ENCODE peak calls at places on chromosomes 16 and 17, in nine cellular contexts. One of them, this sample, is unnamed.

GRCh38 chr17:72422505-72423285 is 301.9 kb downstream of the SOX9 start:
- DNase-seq in OCI-LY7: peak; percentile 3
- DNase-seq in ovary: no peak
- DNase-seq in endothelial cell: no peak
- DNase-seq in cardiac fibroblast: peak; percentile 88
- DNase-seq in breast epithelium: peak; percentile 65
- DNase-seq in SK-N-SH: peak; percentile 71
- DNase-seq in MM.1S: peak; percentile 87
- DNase-seq in nephron progenitor cell: peak; percentile 47
- DNase-seq in this sample: peak; percentile 64

GRCh38 chr17:63701477-63702222 is 1.7 kb upstream of the LIMD2 start:
- DNase-seq in OCI-LY7: peak; percentile 78
- DNase-seq in ovary: no peak
- DNase-seq in endothelial cell: no peak
- DNase-seq in cardiac fibroblast: no peak
- DNase-seq in breast epithelium: no peak
- DNase-seq in SK-N-SH: no peak
- DNase-seq in MM.1S: no peak
- DNase-seq in nephron progenitor cell: no peak
- DNase-seq in this sample: peak; percentile 74

GRCh38 chr17:13194887-13195286 is 177.1 kb upstream of the ELAC2 start:
- DNase-seq in OCI-LY7: no peak
- DNase-seq in ovary: no peak
- DNase-seq in endothelial cell: no peak
- DNase-seq in cardiac fibroblast: no peak
- DNase-seq in breast epithelium: no peak
- DNase-seq in SK-N-SH: no peak
- DNase-seq in MM.1S: no peak
- DNase-seq in nephron progenitor cell: peak; percentile 29
- DNase-seq in this sample: no peak

GRCh38 chr17:59837362-59838195 is 55.2 kb downstream of the TUBD1 start:
- DNase-seq in OCI-LY7: peak; percentile 91
- DNase-seq in ovary: no peak
- DNase-seq in endothelial cell: peak; percentile 52
- DNase-seq in cardiac fibroblast: peak; percentile 100
- DNase-seq in breast epithelium: peak; percentile 65
- DNase-seq in SK-N-SH: no peak
- DNase-seq in MM.1S: no peak
- DNase-seq in nephron progenitor cell: peak; percentile 13
- DNase-seq in this sample: peak; percentile 74

GRCh38 chr17:76485569-76485968 is 15.7 kb downstream of the RHBDF2 start:
- DNase-seq in OCI-LY7: peak; percentile 73
- DNase-seq in ovary: no peak
- DNase-seq in endothelial cell: peak; percentile 27
- DNase-seq in cardiac fibroblast: peak; percentile 65
- DNase-seq in breast epithelium: no peak
- DNase-seq in SK-N-SH: no peak
- DNase-seq in MM.1S: peak; percentile 55
- DNase-seq in nephron progenitor cell: no peak
- DNase-seq in this sample: no peak

GRCh38 chr16:66275795-66276428 is 90.6 kb upstream of the CDH5 start:
- DNase-seq in OCI-LY7: peak; percentile 23
- DNase-seq in ovary: no peak
- DNase-seq in endothelial cell: peak; percentile 77
- DNase-seq in cardiac fibroblast: peak; percentile 87
- DNase-seq in breast epithelium: no peak
- DNase-seq in SK-N-SH: peak; percentile 55
- DNase-seq in MM.1S: peak; percentile 48
- DNase-seq in nephron progenitor cell: peak; percentile 47
- DNase-seq in this sample: peak; percentile 32

GRCh38 chr17:80768936-80769335 is 222.7 kb upstream of the CHMP6 start:
- DNase-seq in OCI-LY7: no peak
- DNase-seq in ovary: no peak
- DNase-seq in endothelial cell: no peak
- DNase-seq in cardiac fibroblast: no peak
- DNase-seq in breast epithelium: no peak
- DNase-seq in SK-N-SH: no peak
- DNase-seq in MM.1S: no peak
- DNase-seq in nephron progenitor cell: no peak
- DNase-seq in this sample: no peak

GRCh38 chr16:27538508-27538907 is 11.2 kb downstream of the GTF3C1 start:
- DNase-seq in OCI-LY7: no peak
- DNase-seq in ovary: no peak
- DNase-seq in endothelial cell: peak; percentile 46
- DNase-seq in cardiac fibroblast: no peak
- DNase-seq in breast epithelium: no peak
- DNase-seq in SK-N-SH: no peak
- DNase-seq in MM.1S: no peak
- DNase-seq in nephron progenitor cell: no peak
- DNase-seq in this sample: no peak

GRCh38 chr17:39767147-39767546 is 29.4 kb downstream of the GRB7 start:
- DNase-seq in OCI-LY7: no peak
- DNase-seq in ovary: no peak
- DNase-seq in endothelial cell: no peak
- DNase-seq in cardiac fibroblast: no peak
- DNase-seq in breast epithelium: no peak
- DNase-seq in SK-N-SH: no peak
- DNase-seq in MM.1S: no peak
- DNase-seq in nephron progenitor cell: no peak
- DNase-seq in this sample: peak; percentile 45

GRCh38 chr17:2400474-2400866 is 390 bp downstream of the MNT start:
- DNase-seq in OCI-LY7: peak; percentile 79
- DNase-seq in ovary: peak; percentile 76
- DNase-seq in endothelial cell: peak; percentile 68
- DNase-seq in cardiac fibroblast: peak; percentile 52
- DNase-seq in breast epithelium: no peak
- DNase-seq in SK-N-SH: peak; percentile 51
- DNase-seq in MM.1S: peak; percentile 68
- DNase-seq in nephron progenitor cell: peak; percentile 65
- DNase-seq in this sample: no peak

GRCh38 chr17:2398655-2399571 is 1.9 kb downstream of the MNT start:
- DNase-seq in OCI-LY7: peak; percentile 25
- DNase-seq in ovary: peak; percentile 82
- DNase-seq in endothelial cell: peak; percentile 52
- DNase-seq in cardiac fibroblast: peak; percentile 82
- DNase-seq in breast epithelium: no peak
- DNase-seq in SK-N-SH: peak; percentile 59
- DNase-seq in MM.1S: peak; percentile 43
- DNase-seq in nephron progenitor cell: no peak
- DNase-seq in this sample: no peak

GRCh38 chr17:2400877-2401425 is at the start of gene MNT:
- DNase-seq in OCI-LY7: peak; percentile 95
- DNase-seq in ovary: peak; percentile 96
- DNase-seq in endothelial cell: peak; percentile 94
- DNase-seq in cardiac fibroblast: peak; percentile 94
- DNase-seq in breast epithelium: peak; percentile 95
- DNase-seq in SK-N-SH: peak; percentile 94
- DNase-seq in MM.1S: peak; percentile 94
- DNase-seq in nephron progenitor cell: peak; percentile 90
- DNase-seq in this sample: peak; percentile 93

GRCh38 chr17:2398188-2398587 is 2.7 kb downstream of the MNT start:
- DNase-seq in OCI-LY7: no peak
- DNase-seq in ovary: no peak
- DNase-seq in endothelial cell: no peak
- DNase-seq in cardiac fibroblast: no peak
- DNase-seq in breast epithelium: no peak
- DNase-seq in SK-N-SH: no peak
- DNase-seq in MM.1S: no peak
- DNase-seq in nephron progenitor cell: no peak
- DNase-seq in this sample: no peak

DNA sequence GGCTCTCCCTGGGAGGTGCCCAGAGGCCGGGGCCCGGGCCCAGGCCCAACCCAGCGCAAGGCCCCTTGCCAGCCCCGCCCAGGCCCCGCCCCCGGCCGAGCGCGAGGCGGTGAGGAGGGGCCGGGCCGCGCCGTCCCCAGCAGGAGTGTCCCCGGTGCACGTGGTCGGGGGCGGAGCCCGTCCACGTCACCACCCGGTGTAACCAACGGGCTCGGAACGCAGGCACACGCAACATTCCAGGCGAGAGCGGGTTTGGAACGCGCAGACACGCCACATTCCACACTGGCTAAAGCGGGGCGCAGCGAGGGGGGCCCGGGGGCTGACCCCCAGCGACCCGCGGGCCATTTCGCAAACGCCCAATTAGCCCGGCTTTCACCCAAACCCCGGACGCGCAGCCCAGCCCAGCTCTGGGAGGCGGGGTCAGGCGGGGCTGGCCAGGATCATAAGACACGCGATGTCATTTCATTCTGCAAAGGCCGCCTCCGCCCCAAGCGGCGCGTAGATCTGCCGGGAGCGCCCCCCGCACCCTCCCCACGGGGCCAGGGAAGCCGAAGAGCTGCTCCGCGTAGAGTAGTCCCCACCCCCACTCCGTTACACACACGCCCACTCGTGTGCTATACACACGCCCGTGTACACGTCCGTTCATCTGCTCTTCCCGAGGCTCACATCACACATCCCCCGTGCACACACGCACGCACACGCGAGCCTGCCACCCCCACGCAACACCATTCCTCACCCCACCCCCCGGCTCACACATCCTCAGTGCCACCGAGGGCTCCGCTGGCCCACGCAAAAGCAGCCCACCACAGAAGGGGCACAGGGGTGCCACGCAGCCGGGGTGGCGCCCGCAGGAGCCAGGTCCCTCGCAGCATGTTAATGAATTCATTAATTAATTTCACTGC is 1.0 kb downstream of the MNT start:
- DNase-seq in OCI-LY7: peak; percentile 94
- DNase-seq in ovary: peak; percentile 97
- DNase-seq in endothelial cell: peak; percentile 97
- DNase-seq in cardiac fibroblast: peak; percentile 95
- DNase-seq in breast epithelium: peak; percentile 96
- DNase-seq in SK-N-SH: peak; percentile 93
- DNase-seq in MM.1S: peak; percentile 97
- DNase-seq in nephron progenitor cell: peak; percentile 95
- DNase-seq in this sample: peak; percentile 93
- TF ChIP-seq CTCF in OCI-LY7: no peak
- TF ChIP-seq CTCF in ovary: no peak
- TF ChIP-seq CTCF in endothelial cell: peak; percentile 1
- TF ChIP-seq CTCF in cardiac fibroblast: no peak
- TF ChIP-seq CTCF in breast epithelium: no peak
- TF ChIP-seq CTCF in SK-N-SH: no peak
- TF ChIP-seq CTCF in MM.1S: no peak
- TF ChIP-seq CTCF in nephron progenitor cell: no peak
- TF ChIP-seq CTCF in this sample: no peak

GRCh38 chr17:32461498-32461852 is 17.2 kb downstream of the PSMD11 start:
- DNase-seq in OCI-LY7: no peak
- DNase-seq in ovary: no peak
- DNase-seq in endothelial cell: no peak
- DNase-seq in cardiac fibroblast: no peak
- DNase-seq in breast epithelium: no peak
- DNase-seq in SK-N-SH: no peak
- DNase-seq in MM.1S: no peak
- DNase-seq in nephron progenitor cell: no peak
- DNase-seq in this sample: no peak

GRCh38 chr17:32463304-32463703 is 19.0 kb downstream of the PSMD11 start:
- DNase-seq in OCI-LY7: no peak
- DNase-seq in ovary: no peak
- DNase-seq in endothelial cell: no peak
- DNase-seq in cardiac fibroblast: no peak
- DNase-seq in breast epithelium: no peak
- DNase-seq in SK-N-SH: no peak
- DNase-seq in MM.1S: no peak
- DNase-seq in nephron progenitor cell: no peak
- DNase-seq in this sample: no peak

GRCh38 chr17:32458367-32458766 is 14.1 kb downstream of the PSMD11 start:
- DNase-seq in OCI-LY7: no peak
- DNase-seq in ovary: no peak
- DNase-seq in endothelial cell: no peak
- DNase-seq in cardiac fibroblast: no peak
- DNase-seq in breast epithelium: no peak
- DNase-seq in SK-N-SH: no peak
- DNase-seq in MM.1S: no peak
- DNase-seq in nephron progenitor cell: no peak
- DNase-seq in this sample: no peak

GRCh38 chr17:32460054-32460453 is 15.7 kb downstream of the PSMD11 start:
- DNase-seq in OCI-LY7: no peak
- DNase-seq in ovary: no peak
- DNase-seq in endothelial cell: no peak
- DNase-seq in cardiac fibroblast: no peak
- DNase-seq in breast epithelium: no peak
- DNase-seq in SK-N-SH: no peak
- DNase-seq in MM.1S: no peak
- DNase-seq in nephron progenitor cell: no peak
- DNase-seq in this sample: no peak

DNA sequence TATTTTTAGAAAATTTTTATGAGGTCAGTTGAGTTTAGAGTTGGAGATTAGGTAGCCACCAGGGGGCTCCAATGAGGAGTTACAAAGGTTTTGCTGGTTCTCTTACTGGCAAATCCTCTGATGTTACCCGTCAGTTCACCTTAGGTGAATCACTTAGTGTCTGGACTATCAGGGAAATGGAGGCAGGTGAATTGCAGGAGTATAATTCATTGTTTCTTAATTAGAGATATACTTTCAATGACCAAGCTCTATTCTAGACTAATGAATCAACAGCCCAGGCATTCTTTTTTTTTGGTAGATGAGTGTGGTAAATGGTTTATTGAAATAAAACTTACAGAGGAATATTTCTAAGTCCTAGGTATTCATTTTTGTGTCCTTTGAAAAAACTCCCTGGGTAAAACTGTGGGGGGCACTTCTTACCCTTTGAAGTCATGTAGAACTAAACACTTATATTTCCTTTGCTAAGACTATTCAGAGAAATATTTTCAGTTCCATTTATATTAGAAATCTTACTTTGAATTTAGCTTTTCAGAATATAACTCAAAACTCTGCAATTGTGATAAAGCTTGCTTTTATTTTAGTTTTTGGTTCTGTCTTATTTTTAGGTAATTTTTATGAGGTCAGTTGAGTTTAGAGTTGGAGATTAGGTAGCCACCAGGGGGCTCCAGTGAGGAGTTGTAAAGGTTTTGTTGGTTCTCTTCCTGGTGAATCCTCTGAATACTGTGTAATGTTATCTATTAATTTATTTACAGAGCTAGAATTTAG is 17.7 kb downstream of the PSMD11 start:
- DNase-seq in OCI-LY7: peak; percentile 66
- DNase-seq in ovary: peak; percentile 56
- DNase-seq in endothelial cell: peak; percentile 69
- DNase-seq in cardiac fibroblast: peak; percentile 82
- DNase-seq in breast epithelium: no peak
- DNase-seq in SK-N-SH: peak; percentile 52
- DNase-seq in MM.1S: peak; percentile 67
- DNase-seq in nephron progenitor cell: peak; percentile 74
- DNase-seq in this sample: no peak
- TF ChIP-seq CTCF in OCI-LY7: peak; percentile 78
- TF ChIP-seq CTCF in ovary: peak; percentile 46
- TF ChIP-seq CTCF in endothelial cell: peak; percentile 53
- TF ChIP-seq CTCF in cardiac fibroblast: peak; percentile 66
- TF ChIP-seq CTCF in breast epithelium: peak; percentile 21
- TF ChIP-seq CTCF in SK-N-SH: peak; percentile 72
- TF ChIP-seq CTCF in MM.1S: peak; percentile 69
- TF ChIP-seq CTCF in nephron progenitor cell: peak; percentile 54
- TF ChIP-seq CTCF in this sample: peak; percentile 43

GRCh38 chr16:85917012-85917411 is 18.1 kb downstream of the IRF8 start:
- DNase-seq in OCI-LY7: no peak
- DNase-seq in ovary: no peak
- DNase-seq in endothelial cell: no peak
- DNase-seq in cardiac fibroblast: no peak
- DNase-seq in breast epithelium: no peak
- DNase-seq in SK-N-SH: no peak
- DNase-seq in MM.1S: no peak
- DNase-seq in nephron progenitor cell: no peak
- DNase-seq in this sample: no peak
- TF ChIP-seq CTCF in OCI-LY7: peak; percentile 81
- TF ChIP-seq CTCF in ovary: no peak
- TF ChIP-seq CTCF in endothelial cell: peak; percentile 43
- TF ChIP-seq CTCF in cardiac fibroblast: peak; percentile 5
- TF ChIP-seq CTCF in breast epithelium: no peak
- TF ChIP-seq CTCF in SK-N-SH: peak; percentile 25
- TF ChIP-seq CTCF in MM.1S: no peak
- TF ChIP-seq CTCF in nephron progenitor cell: no peak
- TF ChIP-seq CTCF in this sample: peak; percentile 50

GRCh38 chr16:57382535-57383275 is 10.4 kb downstream of the CX3CL1 start:
- DNase-seq in OCI-LY7: no peak
- DNase-seq in ovary: no peak
- DNase-seq in endothelial cell: no peak
- DNase-seq in cardiac fibroblast: no peak
- DNase-seq in breast epithelium: no peak
- DNase-seq in SK-N-SH: no peak
- DNase-seq in MM.1S: no peak
- DNase-seq in nephron progenitor cell: no peak
- DNase-seq in this sample: no peak
- TF ChIP-seq CTCF in OCI-LY7: no peak
- TF ChIP-seq CTCF in ovary: no peak
- TF ChIP-seq CTCF in endothelial cell: no peak
- TF ChIP-seq CTCF in cardiac fibroblast: peak; percentile 2
- TF ChIP-seq CTCF in breast epithelium: no peak
- TF ChIP-seq CTCF in SK-N-SH: no peak
- TF ChIP-seq CTCF in MM.1S: no peak
- TF ChIP-seq CTCF in nephron progenitor cell: no peak
- TF ChIP-seq CTCF in this sample: no peak

This sample was measured in GM10248.